ENCODE peak calls at places on chromosomes 4 and X, in nine cellular contexts. W is HCT116, A is IMR-90, X is neuronal stem cell, L is kidney, D is HepG2, Y is keratinocyte, O is PC-3, Q is NT2/D1. U is an unnamed sample.

GRCh38 chr4:168605411-168605810 is 108.6 kb downstream of the PALLD start:
- DNase-seq in W (no peak), A (peak; percentile 83), X (peak; percentile 15), L (no peak), D (no peak), Y (no peak), O (peak; percentile 59), Q (no peak), U (peak; percentile 81)

GRCh38 chrX:71622347-71623104 is 4.2 kb upstream of the CXCR3 start:
- DNase-seq in W (peak; percentile 19), A (peak; percentile 57), X (peak; percentile 4), L (peak; percentile 90), D (peak; percentile 58), Y (no peak), O (peak; percentile 74), Q (peak; percentile 57), U (peak; percentile 78)

GRCh38 chr4:165715989-165716388 is 157.0 kb upstream of the TLL1 start:
- DNase-seq in W (no peak), A (no peak), X (no peak), L (no peak), D (no peak), Y (no peak), O (no peak), Q (no peak), U (no peak)

GRCh38 chr4:152850377-152850776 is 70.6 kb downstream of the ARFIP1 start:
- DNase-seq in W (no peak), A (peak; percentile 54), X (no peak), L (peak; percentile 74), D (peak; percentile 7), Y (no peak), O (peak; percentile 41), Q (peak; percentile 48), U (peak; percentile 50)

GRCh38 chrX:14409341-14409740 is 120.0 kb upstream of the GLRA2 start:
- DNase-seq in W (no peak), A (no peak), X (no peak), L (no peak), D (peak; percentile 40), Y (peak; percentile 21), O (peak; percentile 82), Q (no peak), U (peak; percentile 15)

GRCh38 chr4:167100120-167100519 is 134.2 kb downstream of the SPOCK3 start:
- DNase-seq in W (no peak), A (no peak), X (peak; percentile 15), L (no peak), D (peak; percentile 1), Y (no peak), O (peak; percentile 73), Q (no peak), U (peak; percentile 17)

GRCh38 chr4:135382280-135382679 is 1180.7 kb upstream of the PABPC4L start:
- DNase-seq in W (no peak), A (peak; percentile 1), X (no peak), L (no peak), D (no peak), Y (no peak), O (no peak), Q (no peak), U (no peak)

GRCh38 chr4:184041156-184041555 is 136.0 kb downstream of the STOX2 start:
- DNase-seq in W (no peak), A (peak; percentile 62), X (no peak), L (no peak), D (no peak), Y (no peak), O (no peak), Q (no peak), U (no peak)

GRCh38 chr4:56999751-57000150 is 21.1 kb downstream of the POLR2B start:
- DNase-seq in W (no peak), A (no peak), X (no peak), L (no peak), D (no peak), Y (no peak), O (no peak), Q (no peak), U (no peak)

GRCh38 chrX:86171366-86171765 is 23.1 kb downstream of the DACH2 start:
- DNase-seq in W (no peak), A (peak; percentile 64), X (no peak), L (no peak), D (peak; percentile 35), Y (no peak), O (peak; percentile 28), Q (no peak), U (peak; percentile 53)

GRCh38 chr4:70640192-70640591 is 11.6 kb downstream of the ENAM start:
- DNase-seq in W (no peak), A (no peak), X (no peak), L (no peak), D (no peak), Y (no peak), O (no peak), Q (no peak), U (no peak)

GRCh38 chr4:85149656-85150055 is 183.2 kb upstream of the WDFY3 start:
- DNase-seq in W (no peak), A (peak; percentile 4), X (no peak), L (no peak), D (no peak), Y (no peak), O (no peak), Q (no peak), U (peak; percentile 45)

GRCh38 chr4:127870688-127871087 is 10.0 kb upstream of the PLK4 start:
- DNase-seq in W (no peak), A (peak; percentile 89), X (no peak), L (no peak), D (no peak), Y (peak; percentile 40), O (peak; percentile 55), Q (no peak), U (peak; percentile 72)

GRCh38 chr4:1797298-1797860 is 4.3 kb downstream of the FGFR3 start:
- DNase-seq in W (no peak), A (no peak), X (no peak), L (no peak), D (no peak), Y (no peak), O (no peak), Q (no peak), U (no peak)

GRCh38 chr4:1796486-1797204 is 3.6 kb downstream of the FGFR3 start:
- DNase-seq in W (no peak), A (no peak), X (no peak), L (no peak), D (no peak), Y (no peak), O (no peak), Q (no peak), U (no peak)

GRCh38 chr4:1794809-1795303 is 1.8 kb downstream of the FGFR3 start:
- DNase-seq in W (no peak), A (no peak), X (no peak), L (no peak), D (no peak), Y (no peak), O (no peak), Q (no peak), U (no peak)

GRCh38 chr4:1793940-1794808 is 1.1 kb downstream of the FGFR3 start:
- DNase-seq in W (no peak), A (no peak), X (no peak), L (no peak), D (no peak), Y (no peak), O (no peak), Q (no peak), U (peak; percentile 45)

DNA sequence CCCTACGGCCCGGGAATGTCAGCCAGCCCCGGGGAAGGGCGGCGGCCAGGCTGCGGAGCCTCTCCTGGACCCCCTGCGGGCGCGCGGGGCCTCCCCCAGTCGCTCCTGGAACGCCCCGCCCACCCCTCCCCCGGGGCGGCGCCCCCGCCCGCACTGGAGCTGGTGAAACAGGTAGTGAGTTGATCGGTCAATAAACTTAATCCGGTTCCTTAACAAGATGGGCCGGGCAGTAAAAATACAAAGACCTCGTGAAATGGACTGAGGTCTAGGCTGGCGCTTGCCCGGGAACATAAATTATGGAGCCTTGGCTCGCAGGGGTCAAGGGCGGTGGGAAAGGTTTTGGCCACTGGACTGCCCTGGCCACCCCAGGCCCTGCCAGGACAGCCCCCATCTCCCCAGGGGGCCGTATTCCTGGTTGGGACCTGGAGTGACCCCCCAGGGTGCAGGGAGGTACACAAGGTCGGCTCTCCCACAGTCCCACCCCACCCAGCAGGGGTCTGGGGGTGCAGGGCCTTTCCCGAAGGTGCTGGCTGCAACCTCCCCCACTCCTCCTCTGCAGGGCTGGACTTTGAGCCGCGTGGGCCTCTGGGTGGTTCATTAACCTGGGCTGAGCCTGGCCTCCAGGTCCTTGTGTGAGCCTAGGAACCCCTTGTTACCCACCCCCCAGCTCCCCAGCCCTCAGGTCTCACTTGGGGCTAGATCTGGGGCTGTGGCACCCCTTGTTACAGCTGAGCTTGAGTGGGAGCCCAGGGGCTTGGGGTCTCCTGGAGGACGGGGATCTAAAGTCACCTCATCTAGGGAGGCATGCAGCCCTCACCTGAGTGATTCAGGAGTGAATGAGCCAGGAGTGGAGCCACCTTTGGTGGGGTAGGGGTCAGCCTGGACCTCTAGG is 2.5 kb downstream of the FGFR3 start:
- DNase-seq in W (no peak), A (no peak), X (no peak), L (no peak), D (peak; percentile 88), Y (no peak), O (no peak), Q (no peak), U (no peak)
- H3K4me3 ChIP-seq in W (peak overlapping the region; percentile 80), A (no peak overlapping the region), X (no peak overlapping the region), L (peak overlapping the region; percentile 58), D (peak overlapping the region; percentile 94), Y (peak overlapping the region; percentile 72), O (no peak overlapping the region), Q (peak overlapping the region; percentile 98), U (no peak overlapping the region)

DNA sequence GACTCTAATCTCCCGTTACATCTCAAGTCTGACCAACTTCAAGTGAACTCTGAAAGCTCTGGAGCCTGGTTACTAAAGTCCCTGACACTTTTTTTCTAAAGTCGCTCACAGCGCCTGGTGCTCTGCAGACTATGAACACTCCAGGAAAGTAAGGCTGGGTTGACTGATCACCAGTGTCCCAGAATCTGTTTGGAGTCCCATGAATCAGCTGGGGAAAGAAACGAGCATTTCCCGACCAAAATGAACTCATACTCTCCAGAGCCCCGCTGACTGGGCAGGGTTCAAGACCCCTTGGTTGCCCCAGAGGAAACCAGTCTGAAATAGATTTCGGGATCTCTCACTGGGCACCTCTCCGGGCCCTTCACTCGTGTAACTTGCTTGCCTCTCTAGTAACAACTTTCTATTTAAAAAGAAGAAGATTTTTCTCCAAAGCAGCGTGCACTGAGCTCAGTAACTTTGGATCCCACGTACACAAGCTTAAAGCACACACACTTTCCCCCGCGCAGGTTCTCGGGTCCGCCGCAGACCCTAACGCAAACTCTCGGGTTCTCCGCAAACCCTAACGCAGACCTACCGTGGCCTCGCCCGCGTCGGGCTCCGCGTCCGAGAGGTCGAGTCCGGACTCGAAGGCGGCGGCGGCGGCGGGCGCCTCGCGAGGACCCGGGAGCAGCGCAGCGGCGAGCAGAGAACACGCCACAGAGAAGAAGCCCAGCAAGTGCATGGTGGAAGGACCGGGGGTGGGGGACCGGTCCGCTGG is 953 bp downstream of the VEGFC start:
- DNase-seq in W (no peak), A (peak; percentile 54), X (peak; percentile 26), L (peak; percentile 72), D (no peak), Y (no peak), O (peak; percentile 38), Q (no peak), U (peak; percentile 78)
- H3K9ac ChIP-seq in W (no peak overlapping the region), A (peak overlapping the region; percentile 99), X (peak overlapping the region; percentile 81), L (peak overlapping the region; percentile 35), D (no peak overlapping the region), Y (peak overlapping the region; percentile 81), O (peak overlapping the region; percentile 100), Q (peak overlapping the region; percentile 42), U (peak overlapping the region; percentile 93)

GRCh38 chr4:173432430-173432829 is 33.5 kb upstream of the SCRG1 start:
- DNase-seq in W (no peak), A (no peak), X (no peak), L (no peak), D (no peak), Y (no peak), O (no peak), Q (no peak), U (no peak)
- H3K4me3 ChIP-seq in W (no peak overlapping the region), A (no peak overlapping the region), X (no peak overlapping the region), L (no peak overlapping the region), D (no peak overlapping the region), Y (no peak overlapping the region), O (no peak overlapping the region), Q (no peak overlapping the region), U (no peak overlapping the region)

GRCh38 chr4:14833053-14833452 is 169.2 kb upstream of the CPEB2 start:
- DNase-seq in W (no peak), A (no peak), X (no peak), L (no peak), D (no peak), Y (no peak), O (no peak), Q (no peak), U (no peak)
- H3K9ac ChIP-seq in W (no peak overlapping the region), A (no peak overlapping the region), X (no peak overlapping the region), L (no peak overlapping the region), D (no peak overlapping the region), Y (no peak overlapping the region), O (no peak overlapping the region), Q (no peak overlapping the region), U (no peak overlapping the region)